ENCODE peak calls at places on chromosome 12, in nine cellular contexts. U, P, Z, N, E, W, H, Y and I are unnamed samples.
A peak's percentile ranks its signal among the peaks of the same experiment; 100 is the strongest.

GRCh38 chr12:12668005-12668404 is 28.0 kb downstream of the GPR19 start:
- DNase-seq in U (no peak), P (no peak), Z (no peak), N (no peak), E (no peak), W (no peak), H (no peak), Y (no peak), I (no peak)

GRCh38 chr12:13075114-13075471 is 28.4 kb downstream of the GSG1 start:
- DNase-seq in U (peak; percentile 11), P (no peak), Z (no peak), N (peak; percentile 62), E (no peak), W (peak; percentile 30), H (no peak), Y (no peak), I (no peak)

GRCh38 chr12:114425031-114425626 is 19.2 kb upstream of the TBX5 start:
- DNase-seq in U (no peak), P (peak; percentile 66), Z (no peak), N (no peak), E (no peak), W (peak; percentile 77), H (no peak), Y (no peak), I (peak; percentile 67)

GRCh38 chr12:89346741-89347324 is 5.5 kb downstream of the DUSP6 start:
- DNase-seq in U (peak; percentile 68), P (peak; percentile 94), Z (no peak), N (peak; percentile 68), E (no peak), W (peak; percentile 92), H (peak; percentile 45), Y (no peak), I (peak; percentile 81)

GRCh38 chr12:62720661-62721330 is 214.2 kb downstream of the PPM1H start:
- DNase-seq in U (no peak), P (peak; percentile 67), Z (no peak), N (no peak), E (no peak), W (peak; percentile 63), H (no peak), Y (peak; percentile 58), I (no peak)

GRCh38 chr12:122996621-122997342 is 16.3 kb downstream of the ARL6IP4 start:
- DNase-seq in U (no peak), P (no peak), Z (no peak), N (no peak), E (no peak), W (no peak), H (no peak), Y (no peak), I (no peak)

GRCh38 chr12:131351319-131352028 is 359.4 kb upstream of the SFSWAP start:
- DNase-seq in U (no peak), P (no peak), Z (no peak), N (no peak), E (peak; percentile 42), W (no peak), H (peak; percentile 21), Y (no peak), I (no peak)

GRCh38 chr12:124862768-124863408 is 776 bp downstream of the SCARB1 start:
- DNase-seq in U (peak; percentile 29), P (peak; percentile 21), Z (no peak), N (no peak), E (peak; percentile 58), W (no peak), H (no peak), Y (no peak), I (peak; percentile 37)

GRCh38 chr12:307406-307805 is 44.8 kb upstream of the SLC6A13 start:
- DNase-seq in U (no peak), P (no peak), Z (no peak), N (no peak), E (no peak), W (no peak), H (no peak), Y (no peak), I (no peak)

GRCh38 chr12:114679452-114679875 is 4.5 kb downstream of the TBX3 start:
- DNase-seq in U (no peak), P (no peak), Z (no peak), N (no peak), E (no peak), W (no peak), H (no peak), Y (no peak), I (peak; percentile 55)

GRCh38 chr12:46553266-46553665 is 180.7 kb upstream of the SLC38A2 start:
- DNase-seq in U (peak; percentile 74), P (peak; percentile 58), Z (peak; percentile 26), N (peak; percentile 74), E (no peak), W (peak; percentile 45), H (peak; percentile 96), Y (no peak), I (peak; percentile 68)

GRCh38 chr12:52415870-52416750 is 10.0 kb upstream of the KRT82 start:
- DNase-seq in U (peak; percentile 74), P (peak; percentile 98), Z (no peak), N (peak; percentile 79), E (no peak), W (peak; percentile 95), H (no peak), Y (peak; percentile 60), I (peak; percentile 88)

GRCh38 chr12:52836042-52836466 is 1.9 kb upstream of the KRT79 start:
- DNase-seq in U (peak; percentile 86), P (peak; percentile 81), Z (no peak), N (peak; percentile 60), E (no peak), W (peak; percentile 73), H (no peak), Y (no peak), I (peak; percentile 60)

GRCh38 chr12:27644446-27644845 is 51.8 kb upstream of the REP15 start:
- DNase-seq in U (peak; percentile 47), P (peak; percentile 85), Z (no peak), N (peak; percentile 81), E (no peak), W (peak; percentile 77), H (no peak), Y (no peak), I (peak; percentile 59)

GRCh38 chr12:29428630-29429029 is 47.7 kb upstream of the ERGIC2 start:
- DNase-seq in U (peak; percentile 66), P (peak; percentile 95), Z (peak; percentile 9), N (peak; percentile 72), E (no peak), W (peak; percentile 88), H (peak; percentile 63), Y (no peak), I (peak; percentile 78)

GRCh38 chr12:27186240-27186839 is 57.7 kb upstream of the STK38L start:
- DNase-seq in U (no peak), P (no peak), Z (no peak), N (peak; percentile 76), E (no peak), W (no peak), H (no peak), Y (no peak), I (no peak)

GRCh38 chr12:105920161-105920684 is 218.5 kb downstream of the NUAK1 start:
- DNase-seq in U (no peak), P (peak; percentile 72), Z (no peak), N (peak; percentile 61), E (peak; percentile 31), W (peak; percentile 56), H (no peak), Y (peak; percentile 44), I (peak; percentile 33)
- H3K4me3 ChIP-seq in U (no peak overlapping the region), P (no peak overlapping the region), Z (no peak overlapping the region), N (no peak overlapping the region), E (no peak overlapping the region), W (no peak overlapping the region), H (no peak overlapping the region), Y (no peak overlapping the region), I (no peak overlapping the region)

DNA sequence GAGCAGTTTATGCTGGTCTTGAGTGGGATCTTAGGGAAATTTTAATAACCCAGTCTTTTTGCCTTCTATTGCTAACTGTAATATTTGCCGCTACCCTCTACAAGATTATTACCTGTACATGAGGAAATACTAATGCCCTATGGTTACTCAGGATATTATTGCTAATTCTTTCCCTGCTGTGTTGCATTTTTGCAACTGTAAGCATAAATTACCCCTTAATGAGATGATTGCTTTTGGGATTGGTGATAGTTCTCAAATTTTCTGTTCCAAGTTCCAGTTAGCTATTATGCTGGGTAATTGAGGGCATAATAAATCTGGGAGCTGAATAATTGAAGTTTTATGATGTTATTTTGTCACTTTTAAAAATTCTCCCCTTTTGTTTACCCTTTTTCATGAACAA is 22.0 kb downstream of the ATF7IP start:
- DNase-seq in U (no peak), P (no peak), Z (no peak), N (no peak), E (no peak), W (no peak), H (no peak), Y (no peak), I (no peak)
- H3K4me3 ChIP-seq in U (no peak overlapping the region), P (no peak overlapping the region), Z (no peak overlapping the region), N (no peak overlapping the region), E (no peak overlapping the region), W (no peak overlapping the region), H (no peak overlapping the region), Y (no peak overlapping the region), I (no peak overlapping the region)

GRCh38 chr12:71071466-71072097 is 86.2 kb downstream of the TSPAN8 start:
- DNase-seq in U (no peak), P (no peak), Z (no peak), N (peak; percentile 41), E (no peak), W (no peak), H (no peak), Y (no peak), I (no peak)

GRCh38 chr12:71070416-71071155 is 87.2 kb downstream of the TSPAN8 start:
- DNase-seq in U (no peak), P (no peak), Z (no peak), N (peak; percentile 22), E (no peak), W (no peak), H (no peak), Y (no peak), I (no peak)

DNA sequence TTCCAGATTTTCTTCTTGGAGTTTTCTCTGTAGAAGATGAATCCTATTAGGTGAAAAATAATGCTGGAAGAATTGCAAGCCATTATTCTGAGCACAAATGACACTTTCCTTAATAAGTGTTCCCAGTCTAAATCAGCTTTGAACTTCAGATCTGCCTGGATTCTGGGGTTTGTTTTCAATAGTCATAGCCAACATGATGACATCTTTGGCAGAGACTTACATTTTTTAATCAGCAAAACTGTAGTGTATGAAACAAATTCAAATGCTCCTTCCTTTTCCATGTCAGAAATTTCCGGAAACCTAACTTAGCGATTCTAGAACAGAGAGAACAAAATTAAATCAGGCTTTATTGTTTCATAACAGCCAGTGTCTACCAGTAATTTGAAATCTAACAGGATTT is 88.5 kb downstream of the TSPAN8 start:
- DNase-seq in U (no peak), P (peak; percentile 55), Z (no peak), N (peak; percentile 71), E (no peak), W (peak; percentile 35), H (no peak), Y (no peak), I (no peak)
- H3K4me3 ChIP-seq in U (no peak overlapping the region), P (no peak overlapping the region), Z (no peak overlapping the region), N (no peak overlapping the region), E (no peak overlapping the region), W (no peak overlapping the region), H (no peak overlapping the region), Y (no peak overlapping the region), I (no peak overlapping the region)

GRCh38 chr12:107859367-107859766 is 84.9 kb downstream of the ASCL4 start:
- DNase-seq in U (no peak), P (no peak), Z (no peak), N (no peak), E (no peak), W (no peak), H (no peak), Y (no peak), I (no peak)

DNA sequence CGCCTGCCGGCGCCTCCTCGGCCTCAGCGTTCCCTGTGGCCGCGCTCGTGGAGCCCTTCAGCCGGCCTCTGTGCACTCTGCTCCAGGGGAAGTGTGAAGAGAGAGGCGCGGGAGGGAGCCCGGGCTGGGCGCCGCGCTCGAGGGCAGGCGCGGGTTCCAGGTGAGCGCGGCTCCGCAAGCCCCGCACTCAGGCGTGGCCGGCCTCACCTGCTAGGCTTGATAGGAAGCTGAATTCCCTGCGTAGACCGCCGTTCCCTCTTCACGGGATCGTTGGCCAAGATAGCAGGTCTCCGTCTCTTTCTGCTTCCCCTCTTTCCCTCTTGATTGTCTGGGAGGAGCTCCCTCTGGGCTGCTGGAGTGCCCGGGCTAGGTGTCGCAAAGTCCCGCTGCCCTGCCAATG is 89.7 kb downstream of the ASCL4 start:
- DNase-seq in U (no peak), P (no peak), Z (no peak), N (no peak), E (no peak), W (no peak), H (no peak), Y (no peak), I (no peak)
- H3K4me3 ChIP-seq in U (no peak overlapping the region), P (no peak overlapping the region), Z (no peak overlapping the region), N (no peak overlapping the region), E (no peak overlapping the region), W (peak overlapping the region; percentile 35), H (no peak overlapping the region), Y (no peak overlapping the region), I (no peak overlapping the region)